ENCODE peak calls at places on chromosomes 4 and X, in five cellular contexts. T is endothelial cell, O is fibroblast of lung, V is AG10803, I is MCF 10A. D is an unnamed sample.

GRCh38 chr4:22514001-22514400 is 1.9 kb downstream of the ADGRA3 start:
- DNase-seq in O (peak; percentile 87), I (peak; percentile 55), V (peak; percentile 44), T (no peak), D (no peak)

GRCh38 chrX:154308108-154308946 is 12.7 kb downstream of the TKTL1 start:
- DNase-seq in O (peak; percentile 11), T (peak; percentile 72), V (peak; percentile 30), I (peak; percentile 68), D (peak; percentile 74)

GRCh38 chr4:24971192-24971591 is 58.4 kb upstream of the CCDC149 start:
- DNase-seq in I (peak; percentile 94), O (no peak), T (no peak), V (no peak), D (no peak)

GRCh38 chr4:147578057-147578476 is 39.1 kb upstream of the TMEM184C start:
- DNase-seq in V (peak; percentile 83), I (peak; percentile 99), O (peak; percentile 96), T (no peak), D (no peak)

GRCh38 chr4:90328558-90328957 is 201.4 kb downstream of the CCSER1 start:
- DNase-seq in V (peak; percentile 0), I (peak; percentile 93), O (peak; percentile 6), T (no peak), D (peak; percentile 41)

GRCh38 chr4:58301384-58301783 is 1191.2 kb upstream of the IGFBP7 start:
- DNase-seq in V (no peak), O (no peak), I (peak; percentile 11), T (peak; percentile 27), D (no peak)

GRCh38 chr4:94911141-94911540 is 153.4 kb downstream of the BMPR1B start:
- DNase-seq in I (no peak), T (no peak), O (no peak), V (no peak), D (no peak)

GRCh38 chr4:24195976-24196736 is 306.3 kb upstream of the PPARGC1A start:
- DNase-seq in I (no peak), T (no peak), V (no peak), O (peak; percentile 53), D (no peak)

GRCh38 chrX:70176938-70177533 is at the start of gene DGAT2L6:
- DNase-seq in I (no peak), T (no peak), V (no peak), O (peak; percentile 14), D (no peak)

GRCh38 chrX:7372843-7373525 is 225.0 kb upstream of the PUDP start:
- DNase-seq in I (peak; percentile 88), V (peak; percentile 43), T (no peak), O (peak; percentile 43), D (no peak)

GRCh38 chrX:119687661-119688413 is 5.1 kb downstream of the SEPTIN6 start:
- DNase-seq in I (no peak), V (peak; percentile 54), O (no peak), T (no peak), D (no peak)

GRCh38 chr4:105246712-105247111 is 100.0 kb downstream of the TET2 start:
- DNase-seq in V (peak; percentile 78), O (peak; percentile 80), T (no peak), I (no peak), D (no peak)
- TF ChIP-seq CTCF in V (no peak), O (no peak), T (no peak), I (no peak), D (no peak)

GRCh38 chr4:73311428-73311827 is 52.8 kb upstream of the ANKRD17 start:
- DNase-seq in I (peak; percentile 26), V (peak; percentile 43), O (peak; percentile 41), T (no peak), D (no peak)

GRCh38 chr4:73303711-73304110 is 45.1 kb upstream of the ANKRD17 start:
- DNase-seq in V (no peak), O (no peak), T (no peak), I (no peak), D (no peak)

GRCh38 chr4:73309211-73309610 is 50.6 kb upstream of the ANKRD17 start:
- DNase-seq in I (peak; percentile 1), O (peak; percentile 62), V (peak; percentile 21), T (no peak), D (no peak)

GRCh38 chr4:73312967-73313366 is 54.4 kb upstream of the ANKRD17 start:
- DNase-seq in I (no peak), O (no peak), T (no peak), V (no peak), D (no peak)

DNA sequence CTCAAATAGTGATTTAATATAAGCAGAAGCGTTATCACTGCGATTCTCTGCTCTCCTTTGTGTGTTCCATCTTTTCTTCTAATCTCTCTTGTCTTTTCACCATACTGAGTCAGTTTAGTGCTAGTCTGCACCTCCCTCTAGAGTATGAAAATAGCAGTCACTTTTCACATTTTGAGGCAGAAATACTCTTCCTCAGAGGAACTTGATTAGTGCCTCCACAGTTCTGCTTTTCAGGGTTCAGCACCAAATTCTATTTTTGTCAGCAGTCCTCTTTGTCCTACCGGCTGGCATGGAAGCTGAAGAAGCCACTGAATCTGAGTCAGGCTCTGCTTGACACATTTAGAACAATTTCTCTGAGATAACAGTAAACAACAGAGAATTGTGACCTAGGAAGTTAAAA is 49.7 kb upstream of the ANKRD17 start:
- DNase-seq in T (no peak), V (peak; percentile 25), O (peak; percentile 34), I (peak; percentile 10), D (no peak)
- TF ChIP-seq CTCF in T (no peak), V (peak; percentile 54), O (peak; percentile 46), I (peak; percentile 22), D (no peak)

GRCh38 chr4:142883433-142883832 is 37.3 kb upstream of the INPP4B start:
- DNase-seq in V (no peak), T (peak; percentile 28), I (peak; percentile 26), O (peak; percentile 2), D (no peak)
- TF ChIP-seq CTCF in V (peak; percentile 30), T (no peak), I (no peak), O (peak; percentile 41), D (peak; percentile 33)

GRCh38 chr4:189800545-189801088 is 140.1 kb upstream of the FRG1 start:
- DNase-seq in I (no peak), V (no peak), T (no peak), O (no peak), D (no peak)

GRCh38 chr4:189804884-189805283 is 135.8 kb upstream of the FRG1 start:
- DNase-seq in V (no peak), I (no peak), O (no peak), T (no peak), D (no peak)

GRCh38 chr4:189806506-189806905 is 134.2 kb upstream of the FRG1 start:
- DNase-seq in I (no peak), V (no peak), T (no peak), O (no peak), D (no peak)

GRCh38 chr4:189807031-189807430 is 133.6 kb upstream of the FRG1 start:
- DNase-seq in I (no peak), O (no peak), T (no peak), V (no peak), D (no peak)

DNA sequence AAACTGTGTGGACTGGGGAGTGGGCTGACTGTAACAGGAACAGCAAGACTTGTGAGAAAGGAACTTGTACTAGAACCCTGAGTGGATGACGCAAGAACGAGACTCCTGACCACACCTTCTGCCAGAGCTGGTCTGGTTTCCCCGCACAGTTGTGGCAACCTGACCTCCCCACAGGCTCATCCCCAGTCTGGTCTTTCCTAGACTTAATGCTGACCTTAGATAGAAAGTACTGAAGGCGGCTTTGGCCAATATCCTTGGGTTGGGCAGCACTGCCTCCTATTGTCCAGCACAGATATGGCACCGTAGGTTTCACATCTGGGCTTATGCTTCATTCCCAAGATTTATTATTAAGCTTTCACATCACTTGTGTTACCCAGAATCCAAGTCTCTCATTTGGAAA is 137.8 kb upstream of the FRG1 start:
- DNase-seq in V (no peak), T (peak; percentile 9), I (no peak), O (no peak), D (no peak)
- TF ChIP-seq CTCF in V (no peak), T (no peak), I (peak; percentile 31), O (no peak), D (no peak)

DNA sequence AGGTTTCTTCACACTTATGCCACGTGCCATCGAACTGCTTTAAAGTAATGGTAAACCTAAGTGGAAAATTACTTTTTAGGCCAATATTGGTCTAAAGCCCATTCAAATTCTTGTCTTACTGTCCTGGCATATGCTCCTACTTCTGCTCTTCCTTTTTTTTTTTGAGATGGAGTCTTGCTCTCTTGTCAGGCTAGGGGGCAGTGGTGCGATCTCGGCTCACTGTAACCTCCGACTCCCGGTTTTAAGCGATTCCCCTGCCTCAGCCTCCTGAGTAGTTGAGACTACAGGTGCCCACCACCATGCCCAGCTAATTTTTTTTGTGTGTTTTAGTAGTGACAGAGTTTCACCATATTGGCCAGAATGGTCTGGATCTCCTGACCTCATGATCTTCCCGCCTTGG is 129.0 kb upstream of the TECRL start:
- DNase-seq in I (no peak), V (no peak), T (peak; percentile 6), O (no peak), D (peak; percentile 31)
- TF ChIP-seq CTCF in I (no peak), V (no peak), T (no peak), O (no peak), D (peak; percentile 35)

GRCh38 chr4:71614626-71615025 is 169.3 kb downstream of the GC start:
- DNase-seq in T (no peak), V (no peak), I (peak; percentile 14), O (no peak), D (no peak)

DNA sequence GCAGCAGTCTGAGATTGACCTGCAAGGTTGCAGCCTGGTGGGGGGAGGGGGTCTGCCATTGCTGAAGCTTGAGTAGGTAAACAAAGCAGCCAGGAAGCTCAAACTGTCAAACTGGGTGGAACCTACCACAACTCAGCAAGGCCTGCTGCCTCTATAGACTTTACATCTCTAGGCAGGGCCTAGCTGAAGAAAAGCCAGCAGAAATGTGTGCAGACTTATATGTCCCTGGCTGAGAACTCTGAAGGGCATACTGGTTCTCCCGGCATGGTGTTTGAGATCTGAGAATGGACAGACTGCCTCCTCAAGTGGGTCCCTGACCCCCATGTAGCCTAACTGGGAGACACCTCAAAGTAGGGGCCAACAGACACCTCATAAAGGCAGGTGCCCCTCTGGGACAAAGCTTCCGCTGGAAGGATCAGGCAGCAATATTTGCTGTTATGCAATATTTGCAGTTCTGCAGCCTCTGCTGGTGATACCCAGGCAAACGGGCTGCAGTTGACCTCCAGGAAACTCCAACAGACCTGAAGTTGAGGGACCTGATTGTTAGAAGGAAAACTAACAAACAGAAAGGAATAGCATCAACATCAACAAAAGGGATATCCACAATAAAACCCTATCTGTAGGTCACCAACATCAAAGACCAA is 167.6 kb downstream of the GC start:
- DNase-seq in O (no peak), T (no peak), V (no peak), I (no peak), D (no peak)
- TF ChIP-seq CTCF in O (no peak), T (no peak), V (no peak), I (no peak), D (no peak)

DNA sequence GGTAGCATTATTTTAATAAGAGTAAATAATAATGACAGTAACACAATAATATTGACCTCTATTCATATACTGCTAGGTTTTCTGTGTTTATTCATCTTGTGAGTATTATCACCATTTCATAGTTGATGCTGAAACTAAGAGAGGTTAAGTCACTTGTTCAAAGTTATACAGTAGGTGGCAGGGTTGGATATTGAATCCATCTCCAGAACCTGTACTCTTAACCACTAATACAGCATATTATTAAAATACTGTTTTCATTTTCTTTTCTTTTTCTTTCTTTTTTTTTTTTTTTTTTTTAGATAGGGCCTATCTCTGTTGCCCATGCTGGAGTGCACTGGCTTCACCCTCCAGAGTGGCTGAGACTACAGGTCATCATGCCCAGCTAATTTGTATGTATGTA is 7.1 kb upstream of the ELF2 start:
- DNase-seq in T (no peak), V (peak; percentile 55), O (peak; percentile 37), I (peak; percentile 54), D (no peak)
- TF ChIP-seq CTCF in T (no peak), V (peak; percentile 42), O (peak; percentile 32), I (peak; percentile 24), D (no peak)

D was measured in glutamatergic neuron.